ENCODE peak calls at places on chromosomes 7 and 10, in seven cellular contexts. B, M, K, A, L, P and H are unnamed samples.

GRCh38 chr7:28674359-28674782 is 262.1 kb downstream of the CREB5 start:
- DNase-seq in B (no peak), M (peak; percentile 89), K (no peak), A (no peak), L (no peak), P (no peak), H (no peak)

GRCh38 chr10:122257041-122257440 is 14.1 kb upstream of the BTBD16 start:
- DNase-seq in B (no peak), M (no peak), K (no peak), A (no peak), L (no peak), P (no peak), H (no peak)

GRCh38 chr10:43867113-43867512 is 218.4 kb upstream of the ZNF32 start:
- DNase-seq in B (no peak), M (no peak), K (no peak), A (no peak), L (no peak), P (no peak), H (no peak)

GRCh38 chr10:598415-599170 is 90.9 kb downstream of the DIP2C start:
- DNase-seq in B (no peak), M (no peak), K (no peak), A (no peak), L (no peak), P (peak; percentile 90), H (no peak)

GRCh38 chr7:77867208-77867915 is 68.8 kb downstream of the PHTF2 start:
- DNase-seq in B (no peak), M (peak; percentile 46), K (no peak), A (no peak), L (no peak), P (peak; percentile 36), H (no peak)

GRCh38 chr7:119959811-119960210 is 313.2 kb upstream of the KCND2 start:
- DNase-seq in B (no peak), M (peak; percentile 93), K (no peak), A (no peak), L (no peak), P (peak; percentile 31), H (no peak)

GRCh38 chr10:112613620-112614019 is 166.6 kb downstream of the VTI1A start:
- DNase-seq in B (no peak), M (no peak), K (no peak), A (no peak), L (no peak), P (no peak), H (no peak)

GRCh38 chr7:94240902-94241301 is 153.8 kb upstream of the COL1A2 start:
- DNase-seq in B (no peak), M (no peak), K (no peak), A (no peak), L (no peak), P (no peak), H (no peak)

GRCh38 chr10:104117839-104118323 is 4.1 kb upstream of the SFR1 start:
- DNase-seq in B (no peak), M (peak; percentile 98), K (no peak), A (peak; percentile 63), L (no peak), P (no peak), H (no peak)

GRCh38 chr10:70668454-70668970 is 3.8 kb upstream of the ADAMTS14 start:
- DNase-seq in B (no peak), M (peak; percentile 27), K (no peak), A (no peak), L (no peak), P (peak; percentile 28), H (no peak)

GRCh38 chr7:148303295-148304013 is 287.1 kb upstream of the C7orf33 start:
- DNase-seq in B (no peak), M (peak; percentile 84), K (peak; percentile 42), A (peak; percentile 20), L (peak; percentile 66), P (peak; percentile 14), H (no peak)

GRCh38 chr7:131859162-131859821 is 302.9 kb upstream of the PODXL start:
- DNase-seq in B (no peak), M (peak; percentile 63), K (peak; percentile 29), A (peak; percentile 50), L (no peak), P (peak; percentile 53), H (peak; percentile 54)

GRCh38 chr10:100982916-100983830 is 4.1 kb downstream of the MRPL43 start:
- DNase-seq in B (no peak), M (no peak), K (no peak), A (no peak), L (no peak), P (no peak), H (no peak)

GRCh38 chr10:811781-812180 is 119.7 kb downstream of the LARP4B start:
- DNase-seq in B (no peak), M (no peak), K (no peak), A (no peak), L (no peak), P (no peak), H (no peak)

GRCh38 chr10:8700689-8701088 is 646.2 kb downstream of the GATA3 start:
- DNase-seq in B (no peak), M (no peak), K (no peak), A (no peak), L (no peak), P (no peak), H (no peak)

GRCh38 chr10:44317856-44318255 is 67.0 kb downstream of the CXCL12 start:
- DNase-seq in B (no peak), M (no peak), K (no peak), A (no peak), L (no peak), P (no peak), H (no peak)

GRCh38 chr7:47361746-47362215 is 220.1 kb downstream of the TNS3 start:
- DNase-seq in B (no peak), M (peak; percentile 98), K (no peak), A (peak; percentile 56), L (no peak), P (peak; percentile 75), H (no peak)

DNA sequence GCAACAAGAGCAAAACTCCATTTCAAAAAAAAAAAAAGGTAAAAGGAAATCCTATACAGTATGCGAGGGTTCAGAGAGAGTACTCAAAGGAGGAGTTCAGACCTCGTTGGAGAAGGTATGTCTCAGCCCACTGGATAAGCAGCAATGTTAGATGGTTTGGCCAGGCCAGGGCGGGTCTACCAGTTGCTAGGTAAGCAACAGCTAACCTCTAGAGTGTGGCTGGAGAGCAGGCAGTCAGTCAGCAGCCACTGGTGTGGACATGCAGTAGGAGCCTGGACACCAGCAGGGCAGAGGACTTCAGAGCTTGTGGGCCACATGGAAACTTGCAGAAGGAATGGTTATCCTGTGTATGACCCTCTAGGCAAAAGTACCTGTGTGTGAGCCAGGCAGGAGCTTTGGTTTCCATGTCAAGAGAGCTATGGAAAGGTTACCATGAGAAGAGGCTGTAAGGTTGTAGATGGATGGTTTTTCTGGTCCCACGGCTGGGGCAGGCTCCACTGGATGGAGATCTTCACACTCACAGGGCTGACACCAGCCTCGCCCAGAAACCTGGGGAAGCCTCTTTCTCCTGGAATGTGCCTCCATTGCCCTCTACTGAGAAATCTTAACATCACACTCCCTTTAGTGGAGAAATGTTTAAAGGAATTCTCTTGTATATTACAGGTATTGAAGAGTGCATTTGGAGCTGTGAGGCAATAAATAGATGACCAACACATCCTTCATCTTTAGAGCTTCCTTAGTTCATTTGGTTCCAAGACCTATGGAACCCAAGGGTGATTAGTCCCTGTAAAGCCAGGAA is 63.6 kb downstream of the CCDC186 start:
- DNase-seq in B (no peak), M (peak; percentile 43), K (peak; percentile 33), A (no peak), L (no peak), P (no peak), H (no peak)
- TF ChIP-seq CTCF in B (no peak), M (peak; percentile 48), K (peak; percentile 71), A (no peak), L (no peak), P (peak; percentile 37), H (no peak)

GRCh38 chr10:84660340-84661159 is 332.2 kb downstream of the CCSER2 start:
- DNase-seq in B (no peak), M (no peak), K (peak; percentile 6), A (no peak), L (no peak), P (no peak), H (no peak)

GRCh38 chr10:84665211-84665610 is 336.8 kb downstream of the CCSER2 start:
- DNase-seq in B (no peak), M (no peak), K (no peak), A (peak; percentile 69), L (no peak), P (no peak), H (no peak)

GRCh38 chr10:84668186-84668763 is 339.9 kb downstream of the CCSER2 start:
- DNase-seq in B (no peak), M (no peak), K (no peak), A (no peak), L (no peak), P (no peak), H (no peak)

DNA sequence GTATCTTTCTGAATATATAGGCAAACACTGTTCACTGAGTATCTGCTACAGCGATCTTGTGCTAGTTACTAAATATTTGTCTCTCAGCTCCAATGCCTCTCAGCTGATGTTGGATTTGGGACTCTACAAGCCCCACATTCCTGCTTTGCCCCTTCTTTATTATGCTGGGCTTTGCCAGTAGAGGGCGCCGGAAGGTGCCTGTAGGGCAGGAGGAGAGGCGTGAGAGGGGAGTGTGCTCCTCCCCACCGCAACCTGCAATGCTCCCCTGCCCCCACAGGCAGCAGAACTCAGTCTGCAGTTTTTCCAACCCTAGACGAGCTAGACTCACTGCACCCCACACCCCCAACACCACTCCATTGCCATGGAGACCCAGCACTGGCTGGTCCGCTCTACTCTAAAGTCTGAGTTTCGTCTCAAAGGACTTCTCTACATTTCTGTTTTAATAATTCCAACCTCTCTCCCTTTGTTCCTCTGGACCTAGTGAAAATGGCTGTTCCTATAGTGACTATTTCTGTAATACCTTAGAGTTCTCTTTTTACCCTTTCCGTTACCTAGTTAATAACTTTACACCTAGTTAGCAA is 337.6 kb downstream of the CCSER2 start:
- DNase-seq in B (no peak), M (peak; percentile 16), K (peak; percentile 49), A (peak; percentile 26), L (no peak), P (no peak), H (no peak)
- TF ChIP-seq CTCF in B (no peak), M (peak; percentile 61), K (peak; percentile 86), A (no peak), L (peak; percentile 12), P (no peak), H (peak; percentile 67)

GRCh38 chr7:82736633-82737032 is 293.1 kb upstream of the CACNA2D1 start:
- DNase-seq in B (no peak), M (no peak), K (no peak), A (no peak), L (no peak), P (no peak), H (no peak)

GRCh38 chr7:82741493-82741892 is 297.9 kb upstream of the CACNA2D1 start:
- DNase-seq in B (no peak), M (no peak), K (no peak), A (no peak), L (no peak), P (no peak), H (no peak)

GRCh38 chr7:82745117-82745516 is 301.5 kb upstream of the CACNA2D1 start:
- DNase-seq in B (no peak), M (no peak), K (no peak), A (peak; percentile 75), L (no peak), P (no peak), H (no peak)

GRCh38 chr7:82742163-82742562 is 298.6 kb upstream of the CACNA2D1 start:
- DNase-seq in B (no peak), M (no peak), K (no peak), A (no peak), L (no peak), P (no peak), H (no peak)

GRCh38 chr7:82740246-82740848 is 296.8 kb upstream of the CACNA2D1 start:
- DNase-seq in B (no peak), M (peak; percentile 47), K (peak; percentile 56), A (peak; percentile 76), L (no peak), P (peak; percentile 55), H (no peak)
- TF ChIP-seq CTCF in B (no peak), M (peak; percentile 70), K (peak; percentile 81), A (no peak), L (no peak), P (peak; percentile 80), H (peak; percentile 88)

GRCh38 chr7:135168001-135168400 is 2.5 kb downstream of the CYREN start:
- DNase-seq in B (no peak), M (no peak), K (no peak), A (no peak), L (no peak), P (no peak), H (no peak)
- TF ChIP-seq CTCF in B (no peak), M (no peak), K (no peak), A (no peak), L (no peak), P (no peak), H (no peak)